ENCODE peak calls at places on chromosomes 5 and 9, in five cellular contexts. U, M, J, A and W are unnamed samples.

GRCh38 chr9:13971910-13972655 is 341.9 kb downstream of the NFIB start:
- DNase-seq in U (no peak), M (no peak), J (no peak), A (no peak), W (no peak)

GRCh38 chr5:76849767-76850291 is at the start of gene S100Z:
- DNase-seq in U (no peak), M (no peak), J (no peak), A (no peak), W (no peak)

GRCh38 chr5:38466444-38467189 is 89.8 kb downstream of the LIFR start:
- DNase-seq in U (peak), M (peak), J (no peak), A (no peak), W (no peak)

GRCh38 chr9:78986446-78986845 is 585.3 kb upstream of the TLE4 start:
- DNase-seq in U (no peak), M (no peak), J (no peak), A (no peak), W (no peak)

GRCh38 chr9:125747765-125748510 is 765 bp downstream of the PBX3 start:
- DNase-seq in U (peak), M (no peak), J (peak), A (peak), W (peak)

GRCh38 chr5:130836729-130837660 is 328.1 kb downstream of the HINT1 start:
- DNase-seq in U (no peak), M (no peak), J (no peak), A (peak), W (no peak)

GRCh38 chr5:112717506-112718082 is 20.1 kb upstream of the APC start:
- DNase-seq in U (no peak), M (no peak), J (no peak), A (no peak), W (no peak)

GRCh38 chr5:31153523-31153922 is 40.0 kb upstream of the CDH6 start:
- DNase-seq in U (no peak), M (no peak), J (no peak), A (no peak), W (no peak)

GRCh38 chr5:171640396-171640981 is 145.1 kb upstream of the SMIM23 start:
- DNase-seq in U (no peak), M (no peak), J (no peak), A (no peak), W (no peak)

GRCh38 chr5:134245101-134245604 is 19.3 kb upstream of the PPP2CA start:
- DNase-seq in U (no peak), M (no peak), J (no peak), A (no peak), W (no peak)

GRCh38 chr9:89281106-89281505 is 29.9 kb upstream of the CKS2 start:
- DNase-seq in U (no peak), M (no peak), J (no peak), A (no peak), W (no peak)

GRCh38 chr5:175582697-175583096 is 75.2 kb upstream of the HRH2 start:
- DNase-seq in U (no peak), M (no peak), J (no peak), A (no peak), W (no peak)

GRCh38 chr5:153629027-153629426 is 138.6 kb downstream of the GRIA1 start:
- DNase-seq in U (no peak), M (no peak), J (no peak), A (no peak), W (peak)

GRCh38 chr9:27033815-27034403 is 28.4 kb upstream of the LRRC19 start:
- DNase-seq in U (peak), M (peak), J (peak), A (peak), W (peak)

GRCh38 chr9:76725181-76725580 is 39.1 kb upstream of the PCA3 start:
- DNase-seq in U (no peak), M (no peak), J (no peak), A (no peak), W (no peak)

GRCh38 chr9:136882109-136882946 is 4.0 kb upstream of the TRAF2 start:
- DNase-seq in U (peak), M (no peak), J (no peak), A (peak), W (peak)

GRCh38 chr9:32866292-32866691 is 83.0 kb downstream of the TMEM215 start:
- DNase-seq in U (no peak), M (no peak), J (no peak), A (no peak), W (no peak)

GRCh38 chr9:19689324-19690087 is 99.3 kb downstream of the SLC24A2 start:
- DNase-seq in U (no peak), M (no peak), J (no peak), A (no peak), W (no peak)

GRCh38 chr5:138502521-138502920 is 37.2 kb downstream of the EGR1 start:
- DNase-seq in U (no peak), M (no peak), J (no peak), A (no peak), W (no peak)

GRCh38 chr5:135466178-135467050 is 14.3 kb upstream of the TIFAB start:
- DNase-seq in U (peak), M (peak), J (peak), A (peak), W (no peak)

GRCh38 chr9:20358201-20358600 is 264.1 kb downstream of the MLLT3 start:
- DNase-seq in U (no peak), M (no peak), J (no peak), A (no peak), W (no peak)

GRCh38 chr9:136239135-136239962 is 6.3 kb downstream of the QSOX2 start:
- DNase-seq in U (no peak), M (no peak), J (no peak), A (no peak), W (no peak)

GRCh38 chr9:136141716-136142415 is 23.2 kb upstream of the TMEM250 start:
- DNase-seq in U (no peak), M (no peak), J (peak), A (no peak), W (no peak)

GRCh38 chr9:32292611-32293010 is 91.8 kb upstream of the ACO1 start:
- DNase-seq in U (no peak), M (no peak), J (no peak), A (no peak), W (no peak)

GRCh38 chr9:136157477-136158265 is 39.0 kb upstream of the TMEM250 start:
- DNase-seq in U (no peak), M (no peak), J (no peak), A (no peak), W (no peak)

GRCh38 chr5:166074839-166075481 is 2216.5 kb upstream of the WWC1 start:
- DNase-seq in U (no peak), M (no peak), J (no peak), A (no peak), W (no peak)

GRCh38 chr9:105233836-105234235 is 10.6 kb upstream of the SLC44A1 start:
- DNase-seq in U (no peak), M (no peak), J (no peak), A (no peak), W (no peak)

GRCh38 chr9:133948138-133948537 is 44.0 kb downstream of the VAV2 start:
- DNase-seq in U (no peak), M (no peak), J (no peak), A (no peak), W (no peak)

GRCh38 chr5:55432549-55432948 is 102.2 kb downstream of the PLPP1 start:
- DNase-seq in U (no peak), M (no peak), J (no peak), A (no peak), W (no peak)

GRCh38 chr9:122001491-122002201 is 91.5 kb downstream of the TTLL11 start:
- DNase-seq in U (no peak), M (no peak), J (no peak), A (no peak), W (no peak)

GRCh38 chr5:180628211-180628610 is 21.2 kb downstream of the FLT4 start:
- DNase-seq in U (no peak), M (no peak), J (no peak), A (no peak), W (no peak)

GRCh38 chr9:127835930-127836586 is 18.4 kb downstream of the ENG start:
- DNase-seq in U (peak), M (peak), J (no peak), A (peak), W (no peak)
- H3K4me3 ChIP-seq in U (no peak), M (no peak), J (no peak), A (no peak), W (no peak)

GRCh38 chr9:37593877-37594448 is 1.6 kb upstream of the TOMM5 start:
- DNase-seq in U (no peak), M (no peak), J (no peak), A (no peak), W (no peak)
- H3K4me3 ChIP-seq in U (no peak), M (no peak), J (peak), A (peak), W (peak)

GRCh38 chr5:80985600-80986228 is 25.6 kb downstream of the RASGRF2 start:
- DNase-seq in U (no peak), M (no peak), J (no peak), A (no peak), W (no peak)
- H3K4me3 ChIP-seq in U (no peak), M (no peak), J (no peak), A (no peak), W (no peak)

GRCh38 chr5:132488590-132488989 is 2.0 kb downstream of the IRF1 start:
- DNase-seq in U (no peak), M (no peak), J (no peak), A (no peak), W (no peak)
- H3K4me3 ChIP-seq in U (no peak), M (peak), J (no peak), A (peak), W (peak)

GRCh38 chr5:2669259-2669658 is 82.2 kb downstream of the IRX2 start:
- DNase-seq in U (no peak), M (no peak), J (no peak), A (no peak), W (no peak)
- H3K4me3 ChIP-seq in U (no peak), M (no peak), J (no peak), A (no peak), W (no peak)

DNA sequence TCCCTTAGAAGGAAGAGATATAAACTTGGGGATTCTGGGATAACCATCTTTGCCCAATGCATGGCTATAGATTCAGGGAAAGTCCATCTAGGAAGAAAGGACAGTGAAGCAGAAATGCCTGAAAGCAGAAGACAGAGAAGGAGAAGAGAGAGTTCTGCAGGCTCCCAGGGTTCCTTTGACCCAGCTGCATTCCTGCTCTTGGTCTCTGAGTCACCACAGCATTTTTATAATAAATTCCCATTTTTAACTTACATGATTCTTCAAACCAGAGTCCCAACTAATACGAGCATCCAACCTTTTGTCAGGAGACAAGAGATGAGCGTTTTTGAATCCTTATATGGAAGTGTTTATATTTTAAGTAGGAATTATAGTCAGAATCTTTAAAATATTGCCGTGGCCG is 12.0 kb upstream of the AOPEP start:
- DNase-seq in U (no peak), M (no peak), J (no peak), A (no peak), W (no peak)
- H3K4me3 ChIP-seq in U (no peak), M (no peak), J (no peak), A (no peak), W (no peak)

GRCh38 chr5:177601577-177602457 is 1.9 kb downstream of the B4GALT7 start:
- DNase-seq in U (no peak), M (no peak), J (peak), A (no peak), W (peak)
- H3K4me3 ChIP-seq in U (no peak), M (no peak), J (no peak), A (no peak), W (peak)

DNA sequence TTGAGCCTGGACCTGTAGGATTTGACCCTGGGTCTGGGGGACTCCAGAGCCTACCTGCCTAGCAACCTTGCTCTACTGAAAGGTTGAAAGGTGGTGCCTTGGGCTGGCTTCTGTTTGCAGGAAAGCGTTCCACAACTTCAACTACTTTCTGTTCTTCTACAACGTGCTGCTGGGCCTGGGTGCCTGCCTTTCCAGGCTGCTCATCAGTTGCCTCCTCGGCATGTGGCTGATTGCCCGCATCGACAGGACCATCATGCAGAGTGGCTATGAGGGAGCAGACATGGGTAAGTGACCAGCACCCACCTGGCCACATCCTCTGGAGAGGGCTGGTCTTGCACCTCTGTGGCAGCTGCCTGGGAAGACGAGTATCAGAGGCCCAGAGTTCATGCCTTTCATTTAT is 13.6 kb upstream of the CCDC180 start:
- DNase-seq in U (no peak), M (no peak), J (no peak), A (no peak), W (no peak)
- H3K4me3 ChIP-seq in U (no peak), M (no peak), J (no peak), A (no peak), W (no peak)

GRCh38 chr9:63859475-63860215 is 1425.4 kb downstream of the FOXD4L5 start:
- DNase-seq in U (no peak), M (no peak), J (no peak), A (peak), W (no peak)
- H3K4me3 ChIP-seq in U (no peak), M (peak), J (no peak), A (peak), W (no peak)